ENCODE peak calls at places on chromosomes 12 and 14, in eight cellular contexts. L is GM23338, H is endothelial cell of umbilical vein, O is sigmoid colon, R is stomach, B is HCT116, E is transverse colon, A is prostate gland. P is an unnamed sample.

GRCh38 chr14:100469632-100470522 is 117.3 kb downstream of the BEGAIN start:
- DNase-seq in B (no peak), O (no peak), E (no peak), H (no peak), A (no peak), R (no peak), L (no peak), P (no peak)

GRCh38 chr12:112848972-112849371 is 57.4 kb downstream of the RPH3A start:
- DNase-seq in R (no peak), L (no peak), A (no peak), O (no peak), H (no peak), E (no peak), B (no peak), P (peak; percentile 15)

GRCh38 chr12:55816876-55817351 is 610 bp downstream of the SARNP start:
- DNase-seq in H (peak; percentile 68), L (peak; percentile 40), R (no peak), E (no peak), O (peak; percentile 61), B (no peak), A (no peak), P (peak; percentile 44)

GRCh38 chr12:52529846-52530245 is 9.7 kb upstream of the KRT5 start:
- DNase-seq in B (no peak), A (no peak), H (no peak), O (no peak), R (no peak), E (no peak), L (no peak), P (no peak)

GRCh38 chr12:27505124-27505523 is 18.9 kb upstream of the PPFIBP1 start:
- DNase-seq in L (no peak), H (no peak), B (no peak), O (no peak), R (no peak), A (no peak), E (no peak), P (no peak)

GRCh38 chr12:66603458-66603857 is 75.4 kb downstream of the GRIP1 start:
- DNase-seq in E (no peak), H (no peak), L (no peak), A (no peak), B (no peak), O (no peak), R (no peak), P (no peak)

GRCh38 chr12:130634866-130635265 is 81.2 kb downstream of the RIMBP2 start:
- DNase-seq in A (no peak), H (no peak), R (no peak), E (no peak), O (peak; percentile 13), L (no peak), B (no peak), P (no peak)

GRCh38 chr14:55191881-55192616 is 664 bp upstream of the DLGAP5 start:
- DNase-seq in B (no peak), L (no peak), A (no peak), R (no peak), E (no peak), O (no peak), H (no peak), P (peak; percentile 6)

GRCh38 chr12:105570944-105571343 is 240.5 kb downstream of the C12orf75 start:
- DNase-seq in E (no peak), O (no peak), A (no peak), L (no peak), R (no peak), B (no peak), H (no peak), P (no peak)

GRCh38 chr14:36454599-36455240 is 65.3 kb downstream of the NKX2-1 start:
- DNase-seq in L (no peak), E (no peak), B (no peak), H (no peak), A (no peak), R (no peak), O (no peak), P (no peak)

DNA sequence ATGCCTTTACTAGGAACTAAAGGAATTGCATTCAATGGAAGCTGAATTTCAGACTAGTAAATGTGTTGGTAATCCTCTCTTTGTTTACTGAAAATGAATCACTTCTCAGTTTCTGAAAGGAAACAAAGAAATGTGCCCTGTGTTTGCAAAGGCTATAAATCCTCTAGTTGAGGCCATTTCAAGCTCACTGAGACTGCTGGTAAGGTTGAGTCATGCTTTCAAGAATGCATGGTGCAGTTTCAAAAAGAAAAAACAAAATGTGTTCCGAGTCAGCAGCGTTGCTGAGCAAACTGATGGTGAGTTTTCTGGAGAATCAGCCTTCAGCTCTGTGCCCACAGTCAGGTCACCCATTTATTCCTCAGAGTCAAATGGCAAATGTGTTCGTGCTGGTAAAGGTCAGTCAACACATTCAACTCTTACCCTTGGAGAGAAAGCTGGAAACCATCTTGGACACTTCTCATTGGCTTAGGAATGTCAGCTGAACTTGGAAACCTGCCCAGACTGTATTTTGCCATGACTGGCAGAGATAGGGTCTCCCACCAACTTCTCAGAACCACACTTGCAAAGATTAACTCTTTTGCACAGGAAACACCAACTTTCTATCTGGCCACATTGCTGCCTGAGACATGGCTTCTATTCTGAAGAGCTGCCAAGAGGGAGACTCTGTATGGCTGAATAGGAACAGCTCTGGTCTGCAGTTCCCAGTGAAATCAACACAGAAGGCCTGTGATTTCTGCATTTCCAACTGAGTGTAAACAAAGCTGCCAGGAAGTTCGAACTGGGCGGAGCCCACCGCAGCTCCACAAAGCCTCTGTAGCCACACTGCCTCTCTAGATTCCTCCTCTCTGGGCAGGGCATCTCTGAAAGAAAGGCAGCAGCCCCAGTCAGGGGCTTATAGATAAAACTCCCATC is 484.4 kb downstream of the ATP23 start:
- DNase-seq in R (peak; percentile 46), B (peak; percentile 72), L (peak; percentile 65), O (no peak), E (peak; percentile 31), A (peak; percentile 36), H (peak; percentile 95), P (no peak)
- H3K4me3 ChIP-seq in R (no peak overlapping the region), B (peak overlapping the region; percentile 33), L (peak overlapping the region; percentile 31), O (no peak overlapping the region), E (no peak overlapping the region), A (no peak overlapping the region), H (no peak overlapping the region), P (peak overlapping the region; percentile 21)

GRCh38 chr14:67251573-67252226 is 10.5 kb downstream of the PALS1 start:
- DNase-seq in O (no peak), A (no peak), R (no peak), B (no peak), H (no peak), L (peak; percentile 24), E (no peak), P (no peak)
- TF ChIP-seq POLR2AphosphoS5 in O (no peak), A (no peak), R (no peak), B (no peak), H (no peak), L (no peak), E (no peak), P (no peak)

GRCh38 chr14:35401422-35401729 is 3.2 kb downstream of the NFKBIA start:
- DNase-seq in L (no peak), A (no peak), R (no peak), O (no peak), E (no peak), B (no peak), H (no peak), P (no peak)
- H3K4me3 ChIP-seq in L (no peak overlapping the region), A (peak overlapping the region; percentile 99), R (peak overlapping the region; percentile 85), O (peak overlapping the region; percentile 83), E (peak overlapping the region; percentile 94), B (no peak overlapping the region), H (peak overlapping the region; percentile 74), P (peak overlapping the region; percentile 22)

DNA sequence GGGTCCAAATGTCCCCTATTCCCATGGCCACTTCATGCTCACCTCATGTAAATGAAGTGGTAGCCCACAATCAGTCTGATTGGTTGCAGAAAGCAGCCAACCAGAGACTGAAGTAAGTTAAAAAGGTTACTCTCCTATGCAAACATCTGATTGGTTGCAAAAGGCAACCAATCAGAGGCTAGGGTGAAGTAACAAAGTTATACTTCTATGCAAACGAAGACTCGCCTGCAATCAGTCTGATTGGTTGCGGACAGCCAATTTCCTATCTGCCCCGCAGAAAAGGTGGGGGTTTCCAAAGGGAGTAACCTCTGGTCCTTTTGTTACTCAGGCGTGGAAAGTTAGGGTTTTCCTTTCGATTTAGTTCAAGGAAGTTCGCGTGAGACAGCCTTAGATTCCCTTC is 208.1 kb upstream of the NEDD1 start:
- DNase-seq in R (no peak), O (no peak), H (no peak), E (peak; percentile 9), A (no peak), B (no peak), L (peak; percentile 2), P (no peak)
- TF ChIP-seq POLR2AphosphoS5 in R (no peak), O (no peak), H (no peak), E (no peak), A (no peak), B (no peak), L (no peak), P (no peak)

GRCh38 chr12:86158956-86159355 is 97.2 kb downstream of the MGAT4C start:
- DNase-seq in L (no peak), O (no peak), H (no peak), B (no peak), E (no peak), R (no peak), A (no peak), P (no peak)
- H3K4me3 ChIP-seq in L (no peak overlapping the region), O (no peak overlapping the region), H (no peak overlapping the region), B (no peak overlapping the region), E (no peak overlapping the region), R (no peak overlapping the region), A (no peak overlapping the region), P (no peak overlapping the region)

GRCh38 chr12:131949431-131950181 is at the start of gene EP400:
- DNase-seq in O (peak; percentile 98), E (peak; percentile 98), A (peak; percentile 95), R (peak; percentile 98), B (peak; percentile 81), L (peak; percentile 98), H (peak; percentile 92), P (peak; percentile 99)
- TF ChIP-seq POLR2AphosphoS5 in O (peak; percentile 53), E (peak; percentile 68), A (peak; percentile 26), R (peak; percentile 86), B (peak; percentile 79), L (peak; percentile 79), H (peak; percentile 96), P (peak; percentile 46)

GRCh38 chr12:40825156-40825555 is 132.9 kb downstream of the CNTN1 start:
- DNase-seq in O (no peak), H (no peak), A (no peak), B (no peak), R (no peak), E (no peak), L (no peak), P (no peak)

GRCh38 chr12:40820794-40821484 is 128.7 kb downstream of the CNTN1 start:
- DNase-seq in R (no peak), L (no peak), E (no peak), O (no peak), A (no peak), B (no peak), H (no peak), P (no peak)

DNA sequence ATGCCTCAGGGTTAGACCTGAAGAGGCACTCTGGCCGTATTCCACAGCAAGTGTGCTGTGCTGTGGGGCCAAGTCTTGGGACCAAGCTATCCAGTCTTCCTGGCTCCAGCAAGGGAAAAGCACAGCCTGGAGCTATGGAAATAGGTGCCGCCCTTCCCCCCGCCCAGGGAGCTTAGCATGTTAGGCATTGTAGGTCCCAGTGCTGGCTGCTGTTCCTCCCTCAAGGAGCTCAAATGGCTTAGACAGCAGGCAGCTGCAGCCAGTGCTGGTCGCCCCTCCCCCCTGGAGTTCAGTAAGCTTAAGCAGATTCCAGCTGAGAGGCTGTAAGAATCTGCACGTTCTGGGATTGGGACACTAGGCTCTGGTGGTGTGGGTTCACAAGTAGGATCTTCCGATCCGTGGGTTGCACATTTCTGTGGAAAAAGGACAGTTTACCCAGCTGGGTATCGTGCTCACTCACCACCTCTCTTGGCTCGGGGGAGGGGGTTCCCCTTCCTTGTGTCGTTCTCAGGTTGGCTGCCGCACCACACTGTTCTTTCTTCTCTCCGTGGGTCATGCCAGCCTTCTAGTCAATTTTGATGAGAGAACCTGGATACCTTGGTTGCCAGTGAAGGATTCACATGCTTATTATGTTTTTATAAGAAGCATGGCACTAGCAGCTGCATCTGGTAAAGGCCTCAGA is 127.3 kb downstream of the CNTN1 start:
- DNase-seq in H (no peak), O (peak; percentile 61), R (no peak), B (no peak), E (no peak), A (no peak), L (peak; percentile 86), P (no peak)
- H3K4me3 ChIP-seq in H (no peak overlapping the region), O (no peak overlapping the region), R (no peak overlapping the region), B (no peak overlapping the region), E (no peak overlapping the region), A (no peak overlapping the region), L (peak overlapping the region; percentile 22), P (no peak overlapping the region)

P was measured in SK-N-SH.